ENCODE peak calls at places on chromosome 22, in eight cellular contexts. K, U, J, H, V, M, I and T are unnamed samples.

GRCh38 chr22:18022851-18023250 is 1.5 kb downstream of the MICAL3 start:
- DNase-seq in K (no peak), U (no peak), J (no peak), H (no peak), V (no peak), M (no peak), I (no peak), T (no peak)

GRCh38 chr22:32752868-32753520 is 48.5 kb upstream of the TIMP3 start:
- DNase-seq in K (no peak), U (no peak), J (no peak), H (no peak), V (no peak), M (no peak), I (no peak), T (no peak)

GRCh38 chr22:43432883-43433415 is 21.1 kb downstream of the MPPED1 start:
- DNase-seq in K (no peak), U (no peak), J (no peak), H (no peak), V (no peak), M (no peak), I (no peak), T (no peak)

GRCh38 chr22:40263191-40263590 is 83.1 kb upstream of the ADSL start:
- DNase-seq in K (no peak), U (no peak), J (no peak), H (no peak), V (no peak), M (no peak), I (no peak), T (no peak)

GRCh38 chr22:30015229-30015797 is 65.0 kb upstream of the HORMAD2 start:
- DNase-seq in K (no peak), U (no peak), J (no peak), H (no peak), V (no peak), M (peak), I (no peak), T (no peak)

GRCh38 chr22:20762233-20762796 is 11.6 kb upstream of the SERPIND1 start:
- DNase-seq in K (no peak), U (no peak), J (no peak), H (no peak), V (no peak), M (no peak), I (no peak), T (no peak)

GRCh38 chr22:20407829-20408228 is 13.9 kb downstream of the ZNF74 start:
- DNase-seq in K (no peak), U (no peak), J (no peak), H (no peak), V (no peak), M (no peak), I (peak), T (no peak)

GRCh38 chr22:32396746-32397145 is 15.3 kb downstream of the RTCB start:
- DNase-seq in K (no peak), U (no peak), J (no peak), H (no peak), V (no peak), M (no peak), I (no peak), T (no peak)

GRCh38 chr22:50656122-50657070 is 16.2 kb upstream of the SHANK3 start:
- DNase-seq in K (no peak), U (no peak), J (no peak), H (no peak), V (no peak), M (peak), I (no peak), T (no peak)

GRCh38 chr22:27815826-27816530 is 14.4 kb upstream of the MN1 start:
- DNase-seq in K (no peak), U (no peak), J (no peak), H (no peak), V (no peak), M (no peak), I (no peak), T (no peak)

GRCh38 chr22:38172489-38173155 is 9.0 kb downstream of the PLA2G6 start:
- DNase-seq in K (peak), U (peak), J (peak), H (no peak), V (no peak), M (peak), I (no peak), T (no peak)

GRCh38 chr22:17232406-17232805 is 13.2 kb upstream of the ADA2 start:
- DNase-seq in K (no peak), U (no peak), J (no peak), H (no peak), V (no peak), M (no peak), I (no peak), T (peak)

GRCh38 chr22:25120093-25120561 is 79.5 kb upstream of the CRYBB3 start:
- DNase-seq in K (peak), U (no peak), J (peak), H (peak), V (peak), M (no peak), I (no peak), T (no peak)

GRCh38 chr22:47512617-47513016 is 750.2 kb downstream of the TBC1D22A start:
- DNase-seq in K (no peak), U (no peak), J (no peak), H (no peak), V (no peak), M (no peak), I (no peak), T (no peak)

GRCh38 chr22:25845985-25846745 is 104.2 kb downstream of the MYO18B start:
- DNase-seq in K (no peak), U (no peak), J (no peak), H (no peak), V (no peak), M (no peak), I (no peak), T (no peak)

GRCh38 chr22:44384563-44384940 is 71.8 kb upstream of the SHISAL1 start:
- DNase-seq in K (no peak), U (no peak), J (no peak), H (no peak), V (no peak), M (no peak), I (no peak), T (no peak)

GRCh38 chr22:31449521-31449920 is 40.1 kb downstream of the EIF4ENIF1 start:
- DNase-seq in K (no peak), U (no peak), J (no peak), H (no peak), V (no peak), M (no peak), I (no peak), T (no peak)

GRCh38 chr22:38957808-38958207 is 399 bp downstream of the APOBEC3A start:
- DNase-seq in K (no peak), U (no peak), J (no peak), H (no peak), V (no peak), M (no peak), I (no peak), T (no peak)

GRCh38 chr22:41917906-41918791 is 3.3 kb upstream of the SHISA8 start:
- DNase-seq in K (no peak), U (no peak), J (peak), H (no peak), V (no peak), M (peak), I (peak), T (peak)

GRCh38 chr22:46791201-46791731 is 28.8 kb downstream of the TBC1D22A start:
- DNase-seq in K (no peak), U (no peak), J (no peak), H (no peak), V (no peak), M (peak), I (peak), T (no peak)

GRCh38 chr22:42162728-42163489 is 32.3 kb upstream of the CYP2D6 start:
- DNase-seq in K (no peak), U (no peak), J (no peak), H (no peak), V (no peak), M (peak), I (no peak), T (no peak)

GRCh38 chr22:49179175-49179574 is 648.5 kb downstream of the BRD1 start:
- DNase-seq in K (no peak), U (no peak), J (no peak), H (no peak), V (no peak), M (no peak), I (no peak), T (no peak)